ENCODE peak calls at places on chromosomes 6 and 20, in nine cellular contexts. L is activated T-cell treated with anti-CD3 and anti-CD28 coated beads, Interleukin-2, amount 50 U/mL, for 72 hours; Q is astrocyte of the spinal cord; Y is adipocyte; O is stimulated activated CD4-positive, alpha-beta T cell treated with anti-CD3 and anti-CD28 coated beads, Interleukin-1b, Interleukin-23, amount 100 ng/mL, for 24 hours; C is A549; X is hippocampal formation; J is T-helper 1 cell; T is astrocyte. Z is an unnamed sample.

GRCh38 chr6:71879016-71879415 is 7.3 kb upstream of the RIMS1 start:
- DNase-seq in J (no peak), X (no peak), O (no peak), C (no peak), L (no peak), Y (peak; percentile 65), T (peak; percentile 56), Q (no peak), Z (no peak)

GRCh38 chr6:40523505-40524172 is 63.5 kb downstream of the LRFN2 start:
- DNase-seq in Y (no peak), J (no peak), O (no peak), Q (no peak), X (no peak), C (no peak), T (no peak), L (no peak), Z (no peak)

GRCh38 chr6:50093116-50093937 is 43.6 kb upstream of the DEFB112 start:
- DNase-seq in L (no peak), O (no peak), X (no peak), C (no peak), Q (no peak), J (no peak), T (no peak), Y (no peak), Z (no peak)

GRCh38 chr20:58235010-58235409 is 6.6 kb upstream of the ANKRD60 start:
- DNase-seq in O (no peak), Q (no peak), L (peak; percentile 51), Y (no peak), J (no peak), C (no peak), X (no peak), T (no peak), Z (no peak)

GRCh38 chr20:53795170-53795569 is 201.5 kb upstream of the ZNF217 start:
- DNase-seq in O (no peak), C (no peak), J (no peak), X (no peak), Q (peak; percentile 26), Y (peak; percentile 31), T (peak; percentile 37), L (no peak), Z (no peak)

GRCh38 chr6:136188492-136188891 is 61.6 kb downstream of the MTFR2 start:
- DNase-seq in J (no peak), C (no peak), Y (no peak), Q (no peak), T (no peak), O (no peak), L (no peak), X (no peak), Z (no peak)

GRCh38 chr20:47781631-47782030 is 3.6 kb downstream of the SULF2 start:
- DNase-seq in X (no peak), O (no peak), T (no peak), Y (no peak), L (no peak), J (no peak), C (no peak), Q (no peak), Z (no peak)

GRCh38 chr6:42352856-42353564 is 98.7 kb downstream of the TRERF1 start:
- DNase-seq in J (no peak), Y (peak; percentile 40), C (no peak), O (no peak), Q (peak; percentile 62), L (no peak), X (no peak), T (peak; percentile 59), Z (no peak)

GRCh38 chr6:36888654-36889481 is 3.1 kb downstream of the C6orf89 start:
- DNase-seq in T (no peak), L (no peak), C (no peak), X (no peak), O (no peak), Y (no peak), J (no peak), Q (no peak), Z (peak; percentile 28)